ENCODE peak calls at places on chromosomes 7 and 10, in five cellular contexts. T is H9, I is omental fat pad, A is spleen, H is activated B cell treated with CpG ODN at 0.5 μM for 24 hours. P is an unnamed sample.

GRCh38 chr10:70274643-70275042 is 9.2 kb downstream of the NPFFR1 start:
- DNase-seq in A (no peak), H (no peak), I (peak), T (no peak), P (no peak)

GRCh38 chr10:77609781-77610272 is 27.8 kb downstream of the KCNMA1 start:
- DNase-seq in T (no peak), A (no peak), H (no peak), I (no peak), P (no peak)

GRCh38 chr10:68997216-68997615 is 8.6 kb downstream of the KIFBP start:
- DNase-seq in I (no peak), A (no peak), H (no peak), T (no peak), P (no peak)

GRCh38 chr7:151453326-151453791 is 13.4 kb upstream of the CRYGN start:
- DNase-seq in I (peak), H (no peak), A (peak), T (peak), P (no peak)

GRCh38 chr10:79070091-79070610 is 1.4 kb downstream of the ZMIZ1 start:
- DNase-seq in A (peak), I (no peak), T (no peak), H (no peak), P (peak)

GRCh38 chr10:49645417-49646255 is 31.8 kb downstream of the CHAT start:
- DNase-seq in A (peak), I (no peak), T (peak), H (no peak), P (no peak)

GRCh38 chr10:86943316-86944030 is 13.9 kb downstream of the MMRN2 start:
- DNase-seq in H (no peak), A (no peak), T (peak), I (no peak), P (no peak)

GRCh38 chr10:4470231-4470840 is 355.7 kb upstream of the AKR1E2 start:
- DNase-seq in H (no peak), I (no peak), A (no peak), T (no peak), P (no peak)

GRCh38 chr10:35423505-35424306 is 87.4 kb downstream of the CCNY start:
- DNase-seq in A (no peak), T (no peak), I (no peak), H (no peak), P (no peak)

GRCh38 chr7:104362756-104363155 is 34.4 kb downstream of the LHFPL3 start:
- DNase-seq in I (no peak), T (peak), A (no peak), H (no peak), P (no peak)

GRCh38 chr10:125037145-125037544 is 95.2 kb downstream of the ZRANB1 start:
- DNase-seq in A (no peak), T (no peak), H (no peak), I (no peak), P (no peak)

GRCh38 chr10:100742067-100742771 is 3.2 kb upstream of the PAX2 start:
- DNase-seq in A (no peak), H (no peak), T (no peak), I (no peak), P (no peak)

GRCh38 chr7:117951711-117952280 is 78.6 kb upstream of the CTTNBP2 start:
- DNase-seq in A (no peak), T (no peak), I (no peak), H (no peak), P (no peak)

GRCh38 chr10:118017850-118018249 is 28.9 kb downstream of the RAB11FIP2 start:
- DNase-seq in T (peak), I (no peak), A (no peak), H (no peak), P (no peak)

GRCh38 chr10:49633327-49634045 is 19.6 kb downstream of the CHAT start:
- DNase-seq in T (no peak), H (no peak), A (peak), I (no peak), P (no peak)

GRCh38 chr7:13159467-13160184 is 472.2 kb downstream of the ARL4A start:
- DNase-seq in I (no peak), H (no peak), T (no peak), A (no peak), P (no peak)

GRCh38 chr7:80247144-80247543 is 112.5 kb downstream of the GNAI1 start:
- DNase-seq in A (no peak), T (no peak), H (no peak), I (no peak), P (no peak)

GRCh38 chr10:88810196-88810961 is 7.8 kb downstream of the LIPM start:
- DNase-seq in I (no peak), H (no peak), A (no peak), T (peak), P (no peak)

GRCh38 chr10:95211606-95212279 is 17.7 kb downstream of the ACSM6 start:
- DNase-seq in A (no peak), T (no peak), H (no peak), I (no peak), P (no peak)

GRCh38 chr7:155269766-155270585 is 27.7 kb upstream of the INSIG1 start:
- DNase-seq in T (no peak), I (no peak), A (peak), H (no peak), P (no peak)

GRCh38 chr10:90859321-90859751 is 1.5 kb upstream of the HTR7 start:
- DNase-seq in I (no peak), H (no peak), A (no peak), T (no peak), P (no peak)

GRCh38 chr7:84188811-84189405 is 5.7 kb downstream of the SEMA3A start:
- DNase-seq in H (no peak), I (no peak), T (no peak), A (no peak), P (no peak)

GRCh38 chr7:95811846-95812445 is 39.6 kb downstream of the DYNC1I1 start:
- DNase-seq in A (no peak), I (no peak), H (no peak), T (no peak), P (no peak)

GRCh38 chr7:20307119-20307518 is 23.6 kb upstream of the ITGB8 start:
- DNase-seq in I (no peak), H (no peak), A (no peak), T (no peak), P (no peak)

GRCh38 chr10:88082806-88083596 is 219.6 kb downstream of the PTEN start:
- DNase-seq in H (no peak), T (no peak), A (no peak), I (no peak), P (no peak)

GRCh38 chr7:127392182-127392565 is 334 bp downstream of the ZNF800 start:
- DNase-seq in I (no peak), H (peak), T (no peak), A (peak), P (no peak)

GRCh38 chr7:30313348-30313747 is 29.0 kb downstream of the ZNRF2 start:
- DNase-seq in H (no peak), I (no peak), T (no peak), A (no peak), P (no peak)

GRCh38 chr7:20199015-20199737 is 18.0 kb downstream of the MACC1 start:
- DNase-seq in I (peak), A (peak), T (no peak), H (peak), P (no peak)

GRCh38 chr10:60578217-60578616 is 188.5 kb upstream of the ANK3 start:
- DNase-seq in T (no peak), A (no peak), H (no peak), I (no peak), P (no peak)

GRCh38 chr7:109844362-109844761 is 1246.6 kb upstream of the LRRN3 start:
- DNase-seq in A (no peak), H (no peak), T (no peak), I (no peak), P (no peak)

GRCh38 chr7:130941322-130942210 is 207.6 kb upstream of the KLF14 start:
- DNase-seq in T (no peak), I (no peak), H (no peak), A (peak), P (no peak)

GRCh38 chr10:118545381-118545780 is 50.1 kb downstream of the PRLHR start:
- DNase-seq in A (no peak), I (no peak), T (no peak), H (no peak), P (no peak)

GRCh38 chr10:13001041-13001886 is at the start of gene CCDC3:
- DNase-seq in I (no peak), T (peak), A (no peak), H (no peak), P (peak)

GRCh38 chr7:124965553-124965952 is 35.9 kb upstream of the POT1 start:
- DNase-seq in A (no peak), I (no peak), T (no peak), H (no peak), P (no peak)

GRCh38 chr7:99002827-99003212 is 124.5 kb downstream of the TRRAP start:
- DNase-seq in I (no peak), T (no peak), A (no peak), H (no peak), P (no peak)

GRCh38 chr7:157404845-157405481 is 68.2 kb downstream of the DNAJB6 start:
- DNase-seq in T (no peak), I (peak), H (no peak), A (peak), P (no peak)

GRCh38 chr7:27247000-27247399 is 4.4 kb downstream of the EVX1 start:
- DNase-seq in A (no peak), T (no peak), H (no peak), I (no peak), P (no peak)

GRCh38 chr10:130257897-130258296 is 121.7 kb downstream of the GLRX3 start:
- DNase-seq in T (no peak), A (no peak), I (no peak), H (no peak), P (no peak)

GRCh38 chr10:130255777-130256176 is 119.6 kb downstream of the GLRX3 start:
- DNase-seq in A (no peak), I (no peak), T (no peak), H (no peak), P (no peak)

GRCh38 chr10:130251766-130252165 is 115.6 kb downstream of the GLRX3 start:
- DNase-seq in T (no peak), A (no peak), H (no peak), I (no peak), P (no peak)

GRCh38 chr10:130250127-130250526 is 113.9 kb downstream of the GLRX3 start:
- DNase-seq in T (no peak), I (no peak), A (no peak), H (no peak), P (no peak)

DNA sequence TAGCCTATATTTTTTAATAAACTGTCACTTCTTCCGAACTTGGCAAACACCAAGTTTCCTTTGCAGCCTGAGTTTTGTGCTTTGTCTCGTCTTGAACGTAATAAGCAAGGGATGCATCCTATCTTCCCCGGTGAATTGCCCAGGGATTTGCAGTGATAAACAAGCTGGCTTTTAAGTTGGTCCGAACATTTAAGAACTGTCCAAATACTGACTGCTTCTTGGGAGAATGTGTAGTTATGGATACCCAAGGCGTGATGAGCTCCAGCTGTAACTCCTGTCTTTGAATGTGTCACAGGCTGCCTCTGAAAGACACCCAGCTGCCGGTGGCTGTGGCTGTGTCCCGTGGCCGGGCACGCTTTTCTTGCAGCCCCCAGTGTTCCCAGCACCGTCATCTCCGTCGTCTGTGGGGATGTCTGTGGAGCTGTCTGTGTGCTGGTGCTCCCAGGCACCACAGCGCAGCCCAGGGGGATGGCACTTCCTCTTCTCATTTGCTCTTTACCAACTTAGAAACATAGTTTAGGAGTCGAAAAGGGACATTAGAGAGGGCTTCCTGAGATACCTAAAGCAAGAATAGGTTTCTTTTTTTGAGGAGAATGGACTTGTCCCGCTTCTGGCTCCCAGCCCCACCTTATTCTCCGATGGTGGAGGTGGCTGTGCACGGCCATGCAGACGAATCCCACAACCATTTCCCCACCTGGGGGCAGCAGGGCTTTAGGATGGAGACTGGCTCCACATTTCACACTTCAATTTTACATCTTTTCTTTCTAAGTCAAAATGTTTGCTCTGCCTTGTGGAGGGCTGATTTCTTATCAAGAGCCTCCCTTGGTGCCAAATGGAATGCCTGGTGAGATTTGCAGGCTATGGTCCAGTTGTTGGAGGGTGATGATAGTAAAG is 118.2 kb downstream of the GLRX3 start:
- DNase-seq in A (no peak), T (no peak), H (no peak), I (no peak), P (no peak)
- TF ChIP-seq CTCF in A (no peak), T (peak), H (no peak), I (no peak), P (no peak)

GRCh38 chr7:17520941-17521340 is 222.5 kb downstream of the AHR start:
- DNase-seq in H (no peak), I (no peak), A (no peak), T (no peak), P (no peak)

GRCh38 chr7:17521437-17521836 is 223.0 kb downstream of the AHR start:
- DNase-seq in T (no peak), H (no peak), I (no peak), A (no peak), P (no peak)

GRCh38 chr7:17516768-17517167 is 218.3 kb downstream of the AHR start:
- DNase-seq in H (no peak), T (no peak), A (no peak), I (no peak), P (no peak)
- TF ChIP-seq CTCF in H (no peak), T (no peak), A (no peak), I (no peak), P (no peak)

DNA sequence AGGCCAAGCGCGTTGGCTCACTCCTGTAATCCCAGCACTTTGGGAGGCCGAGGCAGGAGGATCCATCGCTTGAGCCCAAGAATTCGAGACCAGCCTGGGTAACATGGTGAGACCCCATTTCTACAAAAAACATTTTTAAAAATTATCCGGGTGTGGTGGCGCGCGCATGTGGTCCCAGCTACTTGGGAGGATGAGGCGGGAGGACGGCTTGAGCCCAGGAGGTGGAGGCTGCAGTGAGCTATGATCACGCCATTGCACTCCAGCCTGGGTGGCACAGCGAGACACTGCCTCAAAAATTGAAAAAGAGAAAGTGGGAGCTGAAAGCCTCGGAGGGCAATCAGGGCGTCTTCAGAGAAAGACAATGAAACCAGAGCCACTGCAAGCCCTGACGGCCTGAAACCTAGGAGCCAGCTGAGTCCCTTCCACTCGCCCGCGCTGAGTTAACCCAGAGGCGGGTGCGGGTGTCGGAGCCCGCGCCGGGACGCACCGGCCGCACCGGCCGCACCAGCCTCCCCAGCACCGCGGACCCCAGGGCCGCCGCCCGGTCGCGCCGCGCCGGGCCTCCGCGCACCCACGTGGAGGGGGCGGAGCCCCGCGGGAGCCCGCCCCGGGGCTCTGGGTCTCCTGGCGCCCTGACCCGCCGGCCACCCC is 22.4 kb downstream of the ZFAND2A start:
- DNase-seq in H (no peak), T (no peak), I (peak), A (no peak), P (no peak)
- TF ChIP-seq CTCF in H (no peak), T (no peak), I (no peak), A (no peak), P (no peak)

GRCh38 chr10:16183989-16184643 is 252.7 kb upstream of the PTER start:
- DNase-seq in T (no peak), H (no peak), A (no peak), I (no peak), P (no peak)
- TF ChIP-seq CTCF in T (no peak), H (no peak), A (no peak), I (no peak), P (no peak)

P was measured in mesothelial cell of epicardium.